ENCODE peak calls at places on chromosome 17, in four cellular contexts. One of them, this sample, is unnamed.

GRCh38 chr17:74805543-74805991 is 29.4 kb upstream of the NAT9 start:
- DNase-seq in GM12865: no peak
- DNase-seq in CD8-positive, alpha-beta T cell: no peak
- DNase-seq in thoracic aorta: no peak
- DNase-seq in this sample: no peak

GRCh38 chr17:4852504-4853075 is 19.4 kb downstream of the MINK1 start:
- DNase-seq in CD8-positive, alpha-beta T cell: no peak
- DNase-seq in thoracic aorta: no peak
- DNase-seq in GM12865: no peak
- DNase-seq in this sample: no peak

GRCh38 chr17:79630120-79630519 is 19.3 kb upstream of the RBFOX3 start:
- DNase-seq in GM12865: no peak
- DNase-seq in CD8-positive, alpha-beta T cell: no peak
- DNase-seq in thoracic aorta: no peak
- DNase-seq in this sample: no peak

GRCh38 chr17:77741109-77741508 is 217.4 kb upstream of the TNRC6C start:
- DNase-seq in GM12865: peak; percentile 9
- DNase-seq in thoracic aorta: no peak
- DNase-seq in CD8-positive, alpha-beta T cell: peak; percentile 15
- DNase-seq in this sample: no peak

GRCh38 chr17:58641937-58642336 is 49.9 kb downstream of the TEX14 start:
- DNase-seq in thoracic aorta: no peak
- DNase-seq in GM12865: no peak
- DNase-seq in CD8-positive, alpha-beta T cell: no peak
- DNase-seq in this sample: no peak

GRCh38 chr17:3583456-3583855 is 25.8 kb downstream of the TRPV1 start:
- DNase-seq in thoracic aorta: no peak
- DNase-seq in GM12865: no peak
- DNase-seq in CD8-positive, alpha-beta T cell: no peak
- DNase-seq in this sample: no peak

GRCh38 chr17:72282439-72283029 is 161.7 kb downstream of the SOX9 start:
- DNase-seq in GM12865: peak; percentile 16
- DNase-seq in thoracic aorta: no peak
- DNase-seq in CD8-positive, alpha-beta T cell: no peak
- DNase-seq in this sample: no peak

GRCh38 chr17:60169921-60170817 is 20.4 kb downstream of the CA4 start:
- DNase-seq in thoracic aorta: no peak
- DNase-seq in CD8-positive, alpha-beta T cell: no peak
- DNase-seq in GM12865: no peak
- DNase-seq in this sample: no peak

GRCh38 chr17:42676424-42677011 is at the start of gene PLEKHH3:
- DNase-seq in GM12865: peak; percentile 43
- DNase-seq in thoracic aorta: no peak
- DNase-seq in CD8-positive, alpha-beta T cell: no peak
- DNase-seq in this sample: no peak

GRCh38 chr17:71392715-71393567 is 727.9 kb upstream of the SOX9 start:
- DNase-seq in CD8-positive, alpha-beta T cell: no peak
- DNase-seq in GM12865: no peak
- DNase-seq in thoracic aorta: no peak
- DNase-seq in this sample: no peak

GRCh38 chr17:49975531-49975930 is 6.5 kb downstream of the DLX4 start:
- DNase-seq in thoracic aorta: no peak
- DNase-seq in CD8-positive, alpha-beta T cell: no peak
- DNase-seq in GM12865: no peak
- DNase-seq in this sample: no peak

GRCh38 chr17:82477934-82478333 is 19.4 kb downstream of the NARF start:
- DNase-seq in GM12865: no peak
- DNase-seq in CD8-positive, alpha-beta T cell: no peak
- DNase-seq in thoracic aorta: no peak
- DNase-seq in this sample: no peak

GRCh38 chr17:9971991-9972390 is 66.9 kb upstream of the RCVRN start:
- DNase-seq in GM12865: no peak
- DNase-seq in thoracic aorta: no peak
- DNase-seq in CD8-positive, alpha-beta T cell: no peak
- DNase-seq in this sample: no peak

GRCh38 chr17:43924558-43924957 is 17.2 kb upstream of the MPP2 start:
- DNase-seq in thoracic aorta: no peak
- DNase-seq in GM12865: no peak
- DNase-seq in CD8-positive, alpha-beta T cell: no peak
- DNase-seq in this sample: no peak

GRCh38 chr17:50672831-50673551 is 34.7 kb downstream of the ANKRD40 start:
- DNase-seq in thoracic aorta: peak; percentile 56
- DNase-seq in GM12865: no peak
- DNase-seq in CD8-positive, alpha-beta T cell: no peak
- DNase-seq in this sample: no peak

GRCh38 chr17:4490109-4490591 is 8.5 kb upstream of the SPNS2 start:
- DNase-seq in CD8-positive, alpha-beta T cell: no peak
- DNase-seq in thoracic aorta: no peak
- DNase-seq in GM12865: no peak
- DNase-seq in this sample: no peak

GRCh38 chr17:5798104-5798503 is 213.8 kb upstream of the NLRP1 start:
- DNase-seq in thoracic aorta: no peak
- DNase-seq in GM12865: no peak
- DNase-seq in CD8-positive, alpha-beta T cell: no peak
- DNase-seq in this sample: no peak

GRCh38 chr17:42183741-42184711 is 1.2 kb downstream of the HCRT start:
- DNase-seq in GM12865: peak; percentile 88
- DNase-seq in CD8-positive, alpha-beta T cell: peak; percentile 69
- DNase-seq in thoracic aorta: no peak
- DNase-seq in this sample: no peak

GRCh38 chr17:41863074-41863843 is 2.0 kb downstream of the KLHL11 start:
- DNase-seq in GM12865: peak; percentile 17
- DNase-seq in thoracic aorta: no peak
- DNase-seq in CD8-positive, alpha-beta T cell: no peak
- DNase-seq in this sample: no peak

GRCh38 chr17:48215583-48216139 is 108.1 kb downstream of the SNX11 start:
- DNase-seq in thoracic aorta: no peak
- DNase-seq in GM12865: peak; percentile 29
- DNase-seq in CD8-positive, alpha-beta T cell: no peak
- DNase-seq in this sample: no peak

This sample was measured in brain pericyte.